ENCODE peak calls at places on chromosomes 16 and 17, in four cellular contexts. C is A549, A is K562, P is H1. Z is an unnamed sample.

GRCh38 chr17:31373150-31374082 is 18.1 kb upstream of the RAB11FIP4 start:
- DNase-seq in P (no peak), C (peak), A (peak), Z (peak)

GRCh38 chr17:58310511-58311428 is 17.8 kb downstream of the TSPOAP1 start:
- DNase-seq in C (no peak), P (peak), A (no peak), Z (no peak)

GRCh38 chr16:30941600-30942420 is 7.1 kb upstream of the ORAI3 start:
- DNase-seq in P (peak), A (peak), C (peak), Z (peak)

GRCh38 chr16:71214771-71215381 is 15.6 kb downstream of the HYDIN start:
- DNase-seq in A (peak), P (no peak), C (peak), Z (peak)

GRCh38 chr17:7437369-7437863 is 1.9 kb upstream of the FGF11 start:
- DNase-seq in P (no peak), C (no peak), A (no peak), Z (no peak)

GRCh38 chr16:15782573-15783365 is 74.1 kb downstream of the MYH11 start:
- DNase-seq in A (peak), P (no peak), C (no peak), Z (peak)

GRCh38 chr16:62253926-62254325 is 217.7 kb upstream of the CDH8 start:
- DNase-seq in A (no peak), P (no peak), C (no peak), Z (no peak)

GRCh38 chr16:84138824-84139627 is 6.0 kb downstream of the HSDL1 start:
- DNase-seq in C (no peak), P (no peak), A (peak), Z (peak)

GRCh38 chr17:8166731-8167130 is 4.0 kb upstream of the VAMP2 start:
- DNase-seq in A (no peak), P (no peak), C (no peak), Z (no peak)

GRCh38 chr16:3542601-3543373 is 34.4 kb downstream of the NLRC3 start:
- DNase-seq in A (no peak), C (no peak), P (no peak), Z (no peak)

GRCh38 chr17:411416-412120 is 59.0 kb upstream of the RPH3AL start:
- DNase-seq in A (no peak), P (no peak), C (no peak), Z (no peak)

GRCh38 chr16:12784076-12784475 is 19.6 kb downstream of the CPPED1 start:
- DNase-seq in P (no peak), A (no peak), C (peak), Z (no peak)

GRCh38 chr16:80947708-80948615 is 58.7 kb downstream of the CMC2 start:
- DNase-seq in A (no peak), P (no peak), C (no peak), Z (no peak)

GRCh38 chr16:30953511-30954124 is 3.9 kb upstream of the SETD1A start:
- DNase-seq in C (peak), A (peak), P (peak), Z (peak)

GRCh38 chr17:66951605-66951953 is 12.9 kb upstream of the CACNG4 start:
- DNase-seq in C (peak), A (no peak), P (no peak), Z (no peak)

GRCh38 chr17:19752216-19753048 is 4.3 kb upstream of the ALDH3A1 start:
- DNase-seq in C (peak), P (no peak), A (no peak), Z (no peak)

GRCh38 chr16:86951831-86952598 is 365.2 kb downstream of the C16orf95 start:
- DNase-seq in C (peak), A (peak), P (no peak), Z (no peak)

GRCh38 chr17:5019475-5019956 is 15.7 kb downstream of the SLC52A1 start:
- DNase-seq in C (no peak), P (no peak), A (peak), Z (no peak)

GRCh38 chr17:5110816-5111215 is 862 bp downstream of the ZNF232 start:
- DNase-seq in C (no peak), A (peak), P (no peak), Z (peak)

GRCh38 chr17:69581061-69581955 is 166.8 kb downstream of the MAP2K6 start:
- DNase-seq in C (no peak), A (no peak), P (no peak), Z (no peak)

GRCh38 chr17:19540706-19541370 is 7.2 kb downstream of the SLC47A1 start:
- DNase-seq in C (no peak), A (no peak), P (no peak), Z (no peak)

GRCh38 chr17:48626470-48627241 is 498 bp upstream of the HOXB9 start:
- DNase-seq in P (no peak), C (peak), A (peak), Z (no peak)

GRCh38 chr17:65027305-65027704 is 29.2 kb downstream of the GNA13 start:
- DNase-seq in P (no peak), C (peak), A (peak), Z (peak)

GRCh38 chr17:15341385-15341849 is at the start of gene TEKT3:
- DNase-seq in C (peak), P (peak), A (peak), Z (no peak)

GRCh38 chr16:15539197-15539596 is 103.8 kb downstream of the MARF1 start:
- DNase-seq in P (peak), A (peak), C (no peak), Z (peak)

GRCh38 chr16:69514366-69514765 is 51.4 kb upstream of the NFAT5 start:
- DNase-seq in P (no peak), C (no peak), A (no peak), Z (no peak)

GRCh38 chr17:67443931-67444597 is 67.0 kb downstream of the PITPNC1 start:
- DNase-seq in C (no peak), A (no peak), P (no peak), Z (no peak)

DNA sequence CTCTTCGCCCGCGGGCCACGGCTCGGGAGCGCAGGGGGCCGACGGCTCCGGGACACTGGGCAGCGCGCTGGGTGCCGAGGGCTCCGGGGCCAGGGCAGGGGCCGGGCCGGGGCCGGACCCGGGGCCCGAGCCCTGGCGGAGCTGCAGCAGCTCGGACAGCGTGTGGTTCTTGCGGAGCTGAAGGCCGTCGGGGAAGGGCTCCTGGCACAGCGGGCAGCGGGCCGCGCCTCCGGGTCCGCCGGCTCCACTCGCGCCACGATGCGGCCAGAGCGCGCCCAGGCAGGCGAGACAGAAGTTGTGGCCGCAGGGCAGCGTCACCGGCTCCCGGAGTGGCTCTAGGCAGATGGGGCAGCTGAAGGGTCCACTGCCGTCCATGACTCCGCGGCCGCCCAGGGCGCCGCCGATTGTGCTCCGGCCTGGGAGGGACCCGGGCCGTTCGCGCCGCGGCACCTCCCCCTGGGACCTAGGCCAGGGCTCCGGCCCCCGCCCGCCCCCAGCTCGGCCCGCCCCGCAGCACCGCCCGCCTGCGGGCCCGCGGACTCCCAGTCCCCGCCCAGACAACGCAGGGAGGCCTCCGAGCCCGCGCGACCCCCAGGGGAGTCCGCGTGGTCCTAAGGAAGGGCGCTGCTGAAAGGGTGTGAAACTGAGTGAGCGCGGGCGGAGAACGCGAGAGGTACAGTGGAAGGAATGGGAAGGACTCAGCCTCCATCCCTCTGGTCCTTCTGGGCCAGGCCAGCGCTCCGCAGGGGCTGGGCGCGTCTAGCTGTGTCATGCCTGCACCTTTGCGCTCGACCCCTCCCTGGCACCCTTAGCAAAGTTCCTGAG is at the start of gene TRIM47:
- DNase-seq in A (peak), C (peak), P (peak), Z (peak)
- TF ChIP-seq EP300 in A (no peak), C (no peak), P (no peak), Z (no peak)

GRCh38 chr17:41304091-41304490 is 1.4 kb upstream of the KRTAP29-1 start:
- DNase-seq in P (no peak), C (no peak), A (no peak), Z (no peak)

GRCh38 chr17:41311111-41311510 is 2.0 kb upstream of the KRTAP16-1 start:
- DNase-seq in A (no peak), P (no peak), C (no peak), Z (no peak)

GRCh38 chr17:41307647-41308046 is 1.5 kb downstream of the KRTAP16-1 start:
- DNase-seq in C (no peak), A (no peak), P (no peak), Z (no peak)

GRCh38 chr17:41308251-41308917 is 725 bp downstream of the KRTAP16-1 start:
- DNase-seq in P (no peak), C (no peak), A (no peak), Z (no peak)

DNA sequence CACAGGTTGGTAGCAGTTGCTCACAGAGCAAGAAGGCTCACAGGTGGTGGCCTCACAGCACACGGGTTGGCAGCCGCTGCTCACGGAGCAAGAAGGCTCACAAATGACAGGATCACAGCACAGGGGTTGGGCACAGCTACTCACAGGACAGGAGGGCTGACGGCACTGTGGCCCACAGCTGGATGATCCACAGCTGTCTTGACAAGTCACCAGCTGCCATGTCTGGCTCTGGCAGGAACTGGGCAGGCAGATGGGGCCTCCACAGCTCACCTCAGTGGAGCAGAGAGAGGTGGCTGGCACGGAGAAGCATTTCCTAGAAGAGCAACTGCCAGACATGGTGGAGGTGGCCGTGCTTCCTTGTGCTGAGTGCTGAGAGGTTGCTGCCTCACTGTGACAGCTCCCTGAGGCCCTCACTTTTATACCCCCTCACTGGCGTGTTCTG is at the start of gene KRTAP16-1:
- DNase-seq in P (no peak), A (no peak), C (no peak), Z (no peak)
- TF ChIP-seq CEBPB in P (no peak), A (no peak), C (no peak), Z (no peak)

GRCh38 chr17:75590314-75590761 is 2.7 kb downstream of the MYO15B start:
- DNase-seq in P (no peak), C (no peak), A (no peak), Z (no peak)

GRCh38 chr17:75589919-75590303 is 2.3 kb downstream of the MYO15B start:
- DNase-seq in A (no peak), P (no peak), C (no peak), Z (no peak)

GRCh38 chr17:75588546-75589016 is 981 bp downstream of the MYO15B start:
- DNase-seq in P (no peak), A (no peak), C (no peak), Z (no peak)

GRCh38 chr17:75589017-75589918 is 1.7 kb downstream of the MYO15B start:
- DNase-seq in A (peak), C (peak), P (peak), Z (peak)

DNA sequence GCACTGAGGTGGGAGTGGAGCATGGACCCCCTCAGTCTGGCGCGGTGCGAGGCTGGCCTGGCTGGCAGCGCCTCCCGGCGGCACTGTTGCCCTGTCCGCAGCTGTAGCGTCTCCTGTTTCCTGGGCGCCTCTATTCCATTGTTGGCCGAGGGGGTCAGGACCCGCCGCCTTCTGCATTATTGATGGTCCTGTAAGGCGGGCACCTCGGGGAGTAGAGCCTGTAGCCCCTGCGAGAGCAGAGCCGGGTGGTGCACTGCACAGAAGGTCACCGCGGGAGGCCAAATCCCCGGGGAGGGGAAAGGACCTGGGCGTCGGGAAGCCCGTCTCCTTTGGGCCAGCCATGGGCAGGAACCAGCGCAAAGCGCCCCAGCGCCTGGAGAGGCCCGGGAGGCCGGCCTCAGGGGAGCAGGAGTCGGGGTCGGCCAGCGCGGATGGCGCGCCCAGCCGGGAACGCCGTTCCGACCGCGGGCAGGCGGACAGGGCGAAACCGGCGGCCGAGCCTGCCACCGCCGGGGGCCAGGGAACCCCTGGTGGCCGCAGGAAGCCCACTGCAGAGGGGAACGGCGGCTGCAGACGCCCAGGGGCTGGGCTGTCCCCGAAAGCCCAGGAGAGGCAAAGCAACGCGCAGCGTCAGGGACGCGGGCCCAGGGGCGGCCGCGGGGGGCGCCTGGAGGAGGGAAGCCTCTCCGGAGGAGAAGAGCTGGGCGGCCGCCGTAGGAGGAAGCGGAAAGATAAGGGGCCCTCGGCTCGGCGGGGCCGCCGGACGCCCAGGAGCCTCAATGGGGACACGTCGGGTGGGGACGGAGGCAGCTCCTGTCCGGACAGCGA is at the start of gene MYO15B:
- DNase-seq in P (peak), A (peak), C (no peak), Z (no peak)
- TF ChIP-seq RNF2 in P (no peak), A (no peak), C (no peak), Z (no peak)

GRCh38 chr17:17093764-17094163 is 51.5 kb downstream of the MPRIP start:
- DNase-seq in C (no peak), P (no peak), A (no peak), Z (no peak)

GRCh38 chr17:17096438-17097178 is 54.4 kb downstream of the MPRIP start:
- DNase-seq in P (no peak), A (no peak), C (no peak), Z (peak)

GRCh38 chr17:17102176-17102575 is 59.9 kb downstream of the MPRIP start:
- DNase-seq in A (no peak), C (no peak), P (no peak), Z (no peak)

GRCh38 chr17:17098426-17099035 is 56.3 kb downstream of the MPRIP start:
- DNase-seq in P (no peak), C (no peak), A (no peak), Z (no peak)

GRCh38 chr17:17097763-17098345 is 55.6 kb downstream of the MPRIP start:
- DNase-seq in A (no peak), P (no peak), C (no peak), Z (no peak)
- TF ChIP-seq EP300 in A (no peak), P (no peak), C (no peak), Z (no peak)

GRCh38 chr17:35432176-35433074 is at the start of gene SLFN12:
- DNase-seq in C (no peak), A (no peak), P (peak), Z (no peak)
- TF ChIP-seq CEBPB in C (no peak), A (no peak), P (no peak), Z (no peak)

GRCh38 chr17:16988749-16989229 is 16.9 kb upstream of the TNFRSF13B start:
- DNase-seq in C (no peak), A (no peak), P (no peak), Z (no peak)

GRCh38 chr17:16987830-16988601 is 16.1 kb upstream of the TNFRSF13B start:
- DNase-seq in P (no peak), C (peak), A (peak), Z (no peak)

GRCh38 chr17:16989230-16989952 is 17.5 kb upstream of the TNFRSF13B start:
- DNase-seq in P (no peak), C (no peak), A (no peak), Z (no peak)

GRCh38 chr17:16987001-16987829 is 15.3 kb upstream of the TNFRSF13B start:
- DNase-seq in C (no peak), A (no peak), P (no peak), Z (no peak)

GRCh38 chr17:16986391-16986790 is 14.5 kb upstream of the TNFRSF13B start:
- DNase-seq in A (no peak), C (no peak), P (no peak), Z (no peak)
- TF ChIP-seq RNF2 in A (no peak), C (no peak), P (no peak), Z (no peak)

GRCh38 chr17:77409282-77410161 is 268.8 kb downstream of the SEC14L1 start:
- DNase-seq in C (no peak), A (no peak), P (peak), Z (no peak)
- TF ChIP-seq EP300 in C (no peak), A (no peak), P (no peak), Z (no peak)

GRCh38 chr16:35753559-35754390 is 2294.4 kb downstream of the TP53TG3F start:
- DNase-seq in C (no peak), P (no peak), A (no peak), Z (no peak)

GRCh38 chr16:35751191-35751941 is 2292.0 kb downstream of the TP53TG3F start:
- DNase-seq in P (no peak), C (no peak), A (no peak), Z (no peak)

GRCh38 chr16:35752773-35753558 is 2293.6 kb downstream of the TP53TG3F start:
- DNase-seq in C (no peak), A (no peak), P (no peak), Z (no peak)

GRCh38 chr16:35752012-35752772 is 2292.8 kb downstream of the TP53TG3F start:
- DNase-seq in P (no peak), C (no peak), A (no peak), Z (no peak)

DNA sequence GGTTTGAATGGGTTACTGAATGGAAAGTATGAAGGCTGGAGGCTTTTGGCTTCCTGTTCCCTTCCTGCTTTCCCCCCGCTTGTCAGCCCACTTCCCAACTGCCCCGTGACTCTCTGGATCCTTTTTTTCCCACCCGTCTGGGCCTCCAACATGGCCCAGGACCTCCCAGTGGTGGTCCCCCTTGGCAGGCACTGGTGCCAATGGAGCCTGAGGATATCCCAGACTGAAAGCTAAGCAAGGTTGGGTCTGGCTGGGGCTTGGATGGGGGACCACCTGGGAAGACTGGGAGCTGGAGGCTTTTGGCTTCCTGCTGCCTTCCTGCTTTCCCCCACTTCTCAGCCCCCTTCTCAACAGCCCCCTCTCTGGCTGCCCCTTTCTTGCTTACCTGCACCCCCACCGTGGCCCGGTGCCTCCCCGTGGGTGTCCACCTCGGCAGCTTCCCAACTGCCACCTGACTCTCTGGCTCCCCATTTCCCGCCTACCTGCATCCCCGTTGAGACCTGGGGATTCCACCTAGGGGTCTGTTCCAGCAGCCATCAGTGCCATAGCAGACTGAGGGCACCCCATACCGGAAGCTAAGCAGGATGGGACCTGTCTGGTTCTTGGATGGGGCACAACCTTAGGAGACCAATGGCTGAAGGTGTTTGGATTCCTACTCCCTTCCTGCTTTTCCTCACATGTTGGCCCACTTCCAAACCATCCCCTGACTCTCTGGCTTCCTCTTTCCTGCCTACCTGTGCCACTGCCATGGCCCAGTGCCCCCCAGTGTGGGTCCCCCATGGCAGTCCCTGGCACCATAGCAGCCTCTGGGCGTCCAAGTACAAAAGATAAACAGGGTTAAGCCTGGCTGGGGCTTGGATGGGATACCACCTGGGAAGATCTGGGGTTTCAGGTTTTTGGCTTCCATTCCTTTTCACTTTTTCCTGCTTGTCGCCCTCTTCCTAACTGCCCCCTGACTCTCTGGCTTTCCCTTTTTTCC is 2295.3 kb downstream of the TP53TG3F start:
- DNase-seq in C (no peak), P (no peak), A (no peak), Z (no peak)
- TF ChIP-seq CEBPB in C (no peak), P (no peak), A (no peak), Z (no peak)

Z was measured in HepG2.